ENCODE peak calls at places on chromosomes 7 and 10, in eight cellular contexts. F, C, K, B, G, V, Y and D are unnamed samples. For H3K27me3 and H3K9me3, the result is how much of the 10 kb centered on the place peaks cover.

GRCh38 chr7:151642746-151643145 is 123.1 kb upstream of the RHEB start:
- DNase-seq in V (no peak), C (no peak), F (no peak), B (no peak), K (no peak), Y (no peak), G (no peak), D (no peak)

GRCh38 chr7:102473271-102473991 is 5.3 kb downstream of the POLR2J start:
- DNase-seq in F (peak), Y (no peak), K (no peak), G (no peak), C (peak), B (no peak), V (peak), D (no peak)

GRCh38 chr10:109913351-109913902 is 9.9 kb downstream of the XPNPEP1 start:
- DNase-seq in C (no peak), Y (no peak), V (no peak), K (no peak), F (no peak), B (no peak), G (no peak), D (no peak)

GRCh38 chr7:40192036-40192435 is 57.2 kb downstream of the SUGCT start:
- DNase-seq in B (peak), Y (no peak), F (no peak), G (no peak), V (no peak), K (peak), C (no peak), D (no peak)

GRCh38 chr7:43138710-43139601 is 26.5 kb downstream of the HECW1 start:
- DNase-seq in V (no peak), B (peak), Y (no peak), F (no peak), K (no peak), C (no peak), G (no peak), D (no peak)

GRCh38 chr10:99346247-99346646 is 17.1 kb downstream of the CNNM1 start:
- DNase-seq in C (no peak), B (peak), G (no peak), F (no peak), Y (no peak), K (peak), V (no peak), D (peak)

GRCh38 chr10:96532523-96532922 is 18.8 kb upstream of the TLL2 start:
- DNase-seq in G (no peak), V (no peak), Y (no peak), F (no peak), C (no peak), B (peak), K (no peak), D (no peak)

GRCh38 chr7:732094-732541 is 5.0 kb upstream of the PRKAR1B start:
- DNase-seq in B (no peak), V (peak), C (peak), Y (peak), K (no peak), G (no peak), F (no peak), D (no peak)

GRCh38 chr7:139673230-139673629 is 104.6 kb downstream of the HIPK2 start:
- DNase-seq in C (no peak), G (no peak), V (no peak), K (no peak), Y (no peak), F (peak), B (no peak), D (no peak)

GRCh38 chr10:4663162-4663992 is 162.6 kb upstream of the AKR1E2 start:
- DNase-seq in V (no peak), G (no peak), K (peak), B (peak), F (no peak), Y (no peak), C (no peak), D (peak)
- H3K4me3 ChIP-seq in V (no peak), G (no peak), K (peak), B (no peak), F (no peak), Y (no peak), C (no peak), D (no peak)

GRCh38 chr10:8049874-8050560 is 4.5 kb upstream of the GATA3 start:
- DNase-seq in C (no peak), B (no peak), F (no peak), G (no peak), K (no peak), Y (peak), V (no peak), D (no peak)
- H3K27me3 ChIP-seq in C (half or more), B (half or more), F (under half), G (half or more), K (half or more), Y (half or more), V (under half), D (under half)

GRCh38 chr7:5094641-5095040 is 49.0 kb downstream of the RBAK start:
- DNase-seq in B (no peak), V (no peak), F (no peak), K (no peak), G (no peak), C (no peak), Y (no peak), D (no peak)

GRCh38 chr7:5088906-5089305 is 43.2 kb downstream of the RBAK start:
- DNase-seq in Y (no peak), B (no peak), F (no peak), C (peak), K (no peak), V (no peak), G (no peak), D (no peak)

GRCh38 chr7:5093948-5094347 is 48.3 kb downstream of the RBAK start:
- DNase-seq in G (no peak), F (no peak), K (no peak), Y (no peak), B (no peak), C (no peak), V (no peak), D (no peak)
- H3K9me3 ChIP-seq in G (under half), F (under half), K (under half), Y (under half), B (under half), C (under half), V (under half), D (under half)

DNA sequence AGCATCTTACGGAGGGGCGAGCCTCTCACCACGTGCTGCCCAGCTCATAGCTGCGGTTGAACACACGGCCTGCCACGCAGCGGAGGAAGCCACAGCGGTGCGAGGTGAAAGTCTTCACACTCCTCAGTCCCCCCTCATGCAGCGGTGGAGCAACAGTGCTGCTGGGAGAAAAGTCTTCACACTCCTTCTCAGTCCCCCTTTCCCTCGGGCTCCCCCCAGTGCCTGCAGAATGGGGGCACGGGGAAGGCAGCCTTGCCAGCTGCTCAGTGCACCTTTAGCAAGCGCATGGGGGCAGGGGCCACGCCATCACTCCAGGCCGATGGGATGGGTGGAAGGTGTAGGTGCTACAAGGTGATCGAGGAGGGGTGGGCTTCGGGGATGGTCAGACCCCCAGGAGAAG is 206.3 kb upstream of the TCERG1L start:
- DNase-seq in G (no peak), B (no peak), Y (no peak), F (no peak), V (no peak), C (no peak), K (no peak), D (no peak)
- H3K4me3 ChIP-seq in G (no peak), B (no peak), Y (no peak), F (no peak), V (no peak), C (no peak), K (no peak), D (no peak)

DNA sequence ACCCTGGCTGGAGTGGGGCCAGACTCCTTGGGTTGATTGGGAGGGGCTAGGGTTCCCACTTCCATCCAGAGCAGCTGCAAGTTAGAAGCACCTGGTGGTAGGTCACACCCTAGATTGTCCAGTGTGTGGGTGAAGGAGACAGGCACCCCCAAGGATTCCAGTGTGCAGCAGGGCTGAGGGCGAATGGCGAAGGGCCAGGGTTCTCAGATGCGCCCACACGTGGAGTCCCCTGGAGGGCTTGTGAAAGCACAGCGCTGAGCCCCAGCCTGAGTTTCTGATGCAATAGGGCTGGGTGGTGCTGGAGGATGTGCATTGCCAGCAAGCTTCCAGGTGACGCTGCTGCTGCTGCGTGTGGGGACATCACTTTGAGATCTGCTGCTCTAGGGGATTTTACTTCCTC is 25.4 kb downstream of the TBATA start:
- DNase-seq in F (no peak), B (no peak), C (no peak), K (no peak), G (no peak), V (no peak), Y (no peak), D (no peak)
- H3K27me3 ChIP-seq in F (under half), B (under half), C (under half), K (under half), G (under half), V (under half), Y (under half), D (under half)